ENCODE peak calls at places on chromosomes 1 and 21, in six cellular contexts. A is colonic mucosa; T is fibroblast of gingiva; Y is NCI-H1694; S is activated CD4-positive, alpha-beta T cell treated with anti-CD3 and anti-CD28 coated beads for 48 hours; G is NCI-H187. U is an unnamed sample.

GRCh38 chr1:115564201-115564600 is 77.6 kb upstream of the VANGL1 start:
- DNase-seq in T (no peak), Y (no peak), A (no peak), G (no peak), S (no peak), U (peak)

GRCh38 chr1:185984113-185984836 is 250.1 kb downstream of the HMCN1 start:
- DNase-seq in T (peak), A (no peak), G (no peak), S (no peak), Y (no peak), U (peak)

GRCh38 chr1:168428063-168428731 is 115.6 kb downstream of the XCL2 start:
- DNase-seq in A (no peak), T (no peak), G (no peak), S (no peak), Y (no peak), U (peak)

GRCh38 chr1:32736812-32737791 is 34.5 kb upstream of the SYNC start:
- DNase-seq in A (peak), S (no peak), G (no peak), T (no peak), Y (no peak), U (no peak)

GRCh38 chr1:17700981-17701870 is 53.9 kb upstream of the ACTL8 start:
- DNase-seq in A (no peak), Y (peak), S (no peak), T (no peak), G (no peak), U (no peak)

GRCh38 chr21:45543710-45544448 is 1.6 kb upstream of the SLC19A1 start:
- DNase-seq in A (peak), T (no peak), S (peak), Y (no peak), G (no peak), U (no peak)

GRCh38 chr1:150321826-150322166 is 463 bp downstream of the PRPF3 start:
- DNase-seq in S (no peak), A (no peak), Y (no peak), G (no peak), T (no peak), U (no peak)

GRCh38 chr1:151193304-151193703 is 3.3 kb upstream of the VPS72 start:
- DNase-seq in G (no peak), T (no peak), S (no peak), Y (no peak), A (no peak), U (no peak)

GRCh38 chr1:160925652-160926241 is 28.9 kb downstream of the ITLN2 start:
- DNase-seq in Y (no peak), G (no peak), A (no peak), S (no peak), T (no peak), U (peak)

GRCh38 chr1:94552071-94552586 is 10.6 kb upstream of the F3 start:
- DNase-seq in A (no peak), T (no peak), S (no peak), G (no peak), Y (no peak), U (no peak)

U was measured in adipocyte.